ENCODE peak calls at places on chromosomes 1 and 21, in four cellular contexts. P is GM12892, L is HT-29, S is cardiac fibroblast. W is an unnamed sample.

GRCh38 chr1:94063379-94063778 is 57.6 kb downstream of the ABCA4 start:
- DNase-seq in L (peak; percentile 73), S (peak; percentile 90), P (no peak), W (no peak)

GRCh38 chr1:236861560-236862230 is 66.6 kb downstream of the MTR start:
- DNase-seq in P (no peak), L (no peak), S (peak; percentile 39), W (no peak)

GRCh38 chr1:3162483-3162882 is 93.5 kb downstream of the PRDM16 start:
- DNase-seq in L (no peak), P (no peak), S (no peak), W (no peak)

GRCh38 chr1:223785808-223786207 is 59.9 kb downstream of the TP53BP2 start:
- DNase-seq in L (no peak), S (no peak), P (no peak), W (no peak)

GRCh38 chr1:184036517-184036949 is 995 bp downstream of the COLGALT2 start:
- DNase-seq in S (peak; percentile 10), L (no peak), P (peak; percentile 13), W (peak; percentile 72)

GRCh38 chr1:2290595-2291510 is 62.7 kb downstream of the SKI start:
- DNase-seq in L (peak; percentile 22), S (peak; percentile 97), P (peak; percentile 59), W (no peak)

GRCh38 chr21:32817206-32817605 is 45.7 kb upstream of the PAXBP1 start:
- DNase-seq in P (no peak), S (no peak), L (no peak), W (no peak)

GRCh38 chr1:206507395-206508129 is at the start of gene RASSF5:
- DNase-seq in S (peak; percentile 77), P (peak; percentile 81), L (no peak), W (peak; percentile 90)

GRCh38 chr1:170711682-170712081 is 47.8 kb downstream of the PRRX1 start:
- DNase-seq in L (no peak), S (peak; percentile 52), P (no peak), W (no peak)

GRCh38 chr1:7069888-7070287 is 284.6 kb downstream of the CAMTA1 start:
- DNase-seq in P (no peak), L (no peak), S (no peak), W (no peak)

GRCh38 chr1:208265525-208265924 is 21.3 kb upstream of the PLXNA2 start:
- DNase-seq in P (no peak), S (no peak), L (no peak), W (no peak)

GRCh38 chr1:151499930-151500329 is 11.3 kb upstream of the CGN start:
- DNase-seq in L (no peak), S (no peak), P (no peak), W (no peak)

W was measured in 8988T.